ENCODE peak calls at places on chromosomes 16 and 17, in four cellular contexts. One of them, this sample, is unnamed.

GRCh38 chr16:49277766-49278566 is 3.7 kb downstream of the CBLN1 start:
- DNase-seq in keratinocyte: no peak
- DNase-seq in CD8-positive, alpha-beta T cell: no peak
- DNase-seq in RWPE2: no peak
- DNase-seq in this sample: no peak

GRCh38 chr17:55263565-55264272 is 1.0 kb upstream of the HLF start:
- DNase-seq in CD8-positive, alpha-beta T cell: no peak
- DNase-seq in RWPE2: no peak
- DNase-seq in keratinocyte: no peak
- DNase-seq in this sample: peak; percentile 66

GRCh38 chr16:685967-686366 is 1.8 kb upstream of the JMJD8 start:
- DNase-seq in CD8-positive, alpha-beta T cell: no peak
- DNase-seq in RWPE2: no peak
- DNase-seq in keratinocyte: no peak
- DNase-seq in this sample: no peak

GRCh38 chr16:63530974-63531373 is 1494.7 kb upstream of the CDH8 start:
- DNase-seq in RWPE2: no peak
- DNase-seq in keratinocyte: no peak
- DNase-seq in CD8-positive, alpha-beta T cell: no peak
- DNase-seq in this sample: peak; percentile 21

GRCh38 chr17:13550291-13550690 is 51.4 kb downstream of the HS3ST3A1 start:
- DNase-seq in keratinocyte: no peak
- DNase-seq in CD8-positive, alpha-beta T cell: no peak
- DNase-seq in RWPE2: no peak
- DNase-seq in this sample: no peak

GRCh38 chr16:69088684-69089083 is 16.8 kb upstream of the HAS3 start:
- DNase-seq in keratinocyte: no peak
- DNase-seq in CD8-positive, alpha-beta T cell: no peak
- DNase-seq in RWPE2: no peak
- DNase-seq in this sample: no peak

GRCh38 chr17:27878776-27879562 is 14.2 kb downstream of the LYRM9 start:
- DNase-seq in CD8-positive, alpha-beta T cell: peak; percentile 12
- DNase-seq in keratinocyte: no peak
- DNase-seq in RWPE2: no peak
- DNase-seq in this sample: no peak

GRCh38 chr16:73095885-73096341 is 48.0 kb upstream of the ZFHX3 start:
- DNase-seq in CD8-positive, alpha-beta T cell: no peak
- DNase-seq in RWPE2: no peak
- DNase-seq in keratinocyte: no peak
- DNase-seq in this sample: peak; percentile 50

GRCh38 chr17:9817086-9817485 is 4.8 kb downstream of the GSG1L2 start:
- DNase-seq in keratinocyte: no peak
- DNase-seq in RWPE2: no peak
- DNase-seq in CD8-positive, alpha-beta T cell: no peak
- DNase-seq in this sample: no peak

GRCh38 chr16:68843482-68844210 is at the start of gene TANGO6:
- DNase-seq in RWPE2: peak; percentile 84
- DNase-seq in keratinocyte: no peak
- DNase-seq in CD8-positive, alpha-beta T cell: peak; percentile 81
- DNase-seq in this sample: peak; percentile 90

GRCh38 chr16:50469121-50469743 is 79.0 kb upstream of the NKD1 start:
- DNase-seq in CD8-positive, alpha-beta T cell: no peak
- DNase-seq in keratinocyte: no peak
- DNase-seq in RWPE2: no peak
- DNase-seq in this sample: no peak

GRCh38 chr16:88930716-88931115 is 46.3 kb downstream of the CBFA2T3 start:
- DNase-seq in keratinocyte: no peak
- DNase-seq in RWPE2: no peak
- DNase-seq in CD8-positive, alpha-beta T cell: no peak
- DNase-seq in this sample: no peak

GRCh38 chr16:50313596-50314483 is 47.5 kb downstream of the ADCY7 start:
- DNase-seq in CD8-positive, alpha-beta T cell: no peak
- DNase-seq in keratinocyte: no peak
- DNase-seq in RWPE2: no peak
- DNase-seq in this sample: peak; percentile 91

GRCh38 chr16:14641877-14642276 is 9.1 kb downstream of the BFAR start:
- DNase-seq in RWPE2: no peak
- DNase-seq in keratinocyte: no peak
- DNase-seq in CD8-positive, alpha-beta T cell: no peak
- DNase-seq in this sample: no peak

GRCh38 chr16:17499223-17499902 is 28.6 kb upstream of the XYLT1 start:
- DNase-seq in RWPE2: no peak
- DNase-seq in keratinocyte: no peak
- DNase-seq in CD8-positive, alpha-beta T cell: no peak
- DNase-seq in this sample: no peak

GRCh38 chr17:5003214-5003867 is 5.6 kb downstream of the KIF1C start:
- DNase-seq in keratinocyte: no peak
- DNase-seq in RWPE2: no peak
- DNase-seq in CD8-positive, alpha-beta T cell: no peak
- DNase-seq in this sample: no peak

GRCh38 chr17:8076502-8077266 is 10.8 kb downstream of the ALOX12B start:
- DNase-seq in RWPE2: no peak
- DNase-seq in keratinocyte: no peak
- DNase-seq in CD8-positive, alpha-beta T cell: no peak
- DNase-seq in this sample: no peak

GRCh38 chr17:70168044-70168978 is 1.0 kb upstream of the KCNJ2 start:
- DNase-seq in CD8-positive, alpha-beta T cell: no peak
- DNase-seq in keratinocyte: no peak
- DNase-seq in RWPE2: no peak
- DNase-seq in this sample: peak; percentile 53

GRCh38 chr17:56499799-56500388 is 93.6 kb upstream of the NOG start:
- DNase-seq in CD8-positive, alpha-beta T cell: no peak
- DNase-seq in keratinocyte: peak; percentile 1
- DNase-seq in RWPE2: no peak
- DNase-seq in this sample: no peak

GRCh38 chr16:85551319-85551978 is 61.7 kb upstream of the GSE1 start:
- DNase-seq in CD8-positive, alpha-beta T cell: no peak
- DNase-seq in keratinocyte: no peak
- DNase-seq in RWPE2: no peak
- DNase-seq in this sample: no peak

GRCh38 chr17:12318614-12319266 is 298.1 kb downstream of the MAP2K4 start:
- DNase-seq in keratinocyte: no peak
- DNase-seq in RWPE2: no peak
- DNase-seq in CD8-positive, alpha-beta T cell: no peak
- DNase-seq in this sample: no peak

GRCh38 chr16:84065536-84066132 is 23.0 kb upstream of the SLC38A8 start:
- DNase-seq in CD8-positive, alpha-beta T cell: no peak
- DNase-seq in keratinocyte: no peak
- DNase-seq in RWPE2: no peak
- DNase-seq in this sample: no peak

GRCh38 chr16:69132424-69133252 is at the start of the genes CHTF8 and UTP4:
- DNase-seq in RWPE2: peak; percentile 89
- DNase-seq in CD8-positive, alpha-beta T cell: peak; percentile 69
- DNase-seq in keratinocyte: no peak
- DNase-seq in this sample: peak; percentile 95

GRCh38 chr16:24440296-24440695 is 99.1 kb upstream of the RBBP6 start:
- DNase-seq in keratinocyte: no peak
- DNase-seq in RWPE2: no peak
- DNase-seq in CD8-positive, alpha-beta T cell: no peak
- DNase-seq in this sample: no peak

GRCh38 chr17:42553161-42553818 is 567 bp downstream of the HSD17B1 start:
- DNase-seq in CD8-positive, alpha-beta T cell: no peak
- DNase-seq in keratinocyte: no peak
- DNase-seq in RWPE2: no peak
- DNase-seq in this sample: peak; percentile 67

GRCh38 chr16:49986351-49987124 is 38.5 kb upstream of the CNEP1R1 start:
- DNase-seq in RWPE2: no peak
- DNase-seq in keratinocyte: no peak
- DNase-seq in CD8-positive, alpha-beta T cell: no peak
- DNase-seq in this sample: no peak

GRCh38 chr17:64128787-64129514 is 993 bp downstream of the ERN1 start:
- DNase-seq in keratinocyte: no peak
- DNase-seq in CD8-positive, alpha-beta T cell: no peak
- DNase-seq in RWPE2: no peak
- DNase-seq in this sample: peak; percentile 63

GRCh38 chr17:64125937-64126336 is 4.0 kb downstream of the ERN1 start:
- DNase-seq in CD8-positive, alpha-beta T cell: no peak
- DNase-seq in keratinocyte: no peak
- DNase-seq in RWPE2: no peak
- DNase-seq in this sample: no peak

GRCh38 chr17:64129515-64129764 is 504 bp downstream of the ERN1 start:
- DNase-seq in RWPE2: no peak
- DNase-seq in keratinocyte: no peak
- DNase-seq in CD8-positive, alpha-beta T cell: no peak
- DNase-seq in this sample: no peak

GRCh38 chr17:64124609-64125008 is 5.3 kb downstream of the ERN1 start:
- DNase-seq in keratinocyte: no peak
- DNase-seq in CD8-positive, alpha-beta T cell: no peak
- DNase-seq in RWPE2: no peak
- DNase-seq in this sample: no peak

GRCh38 chr17:64126918-64127317 is 3.0 kb downstream of the ERN1 start:
- DNase-seq in RWPE2: no peak
- DNase-seq in keratinocyte: no peak
- DNase-seq in CD8-positive, alpha-beta T cell: no peak
- DNase-seq in this sample: no peak
- H3K4me1 ChIP-seq in RWPE2: peaks cover 27% of the 10 kb centered on the region
- H3K4me1 ChIP-seq in keratinocyte: peaks cover 36% of the 10 kb centered on the region
- H3K4me1 ChIP-seq in CD8-positive, alpha-beta T cell: peaks cover 23% of the 10 kb centered on the region
- H3K4me1 ChIP-seq in this sample: no peaks in the 10 kb centered on the region

GRCh38 chr17:48970224-48970623 is 1.8 kb upstream of the GIP start:
- DNase-seq in CD8-positive, alpha-beta T cell: no peak
- DNase-seq in keratinocyte: no peak
- DNase-seq in RWPE2: no peak
- DNase-seq in this sample: no peak
- H3K27ac ChIP-seq in CD8-positive, alpha-beta T cell: no peak overlapping the region
- H3K27ac ChIP-seq in keratinocyte: no peak overlapping the region
- H3K27ac ChIP-seq in RWPE2: no peak overlapping the region
- H3K27ac ChIP-seq in this sample: no peak overlapping the region

GRCh38 chr16:4868573-4868972 is 21.3 kb downstream of the UBN1 start:
- DNase-seq in RWPE2: no peak
- DNase-seq in keratinocyte: no peak
- DNase-seq in CD8-positive, alpha-beta T cell: no peak
- DNase-seq in this sample: no peak
- H3K4me1 ChIP-seq in RWPE2: no peaks in the 10 kb centered on the region
- H3K4me1 ChIP-seq in keratinocyte: peaks cover 14% of the 10 kb centered on the region
- H3K4me1 ChIP-seq in CD8-positive, alpha-beta T cell: no peaks in the 10 kb centered on the region
- H3K4me1 ChIP-seq in this sample: peaks cover 2% of the 10 kb centered on the region

GRCh38 chr17:77382356-77382911 is 241.7 kb downstream of the SEC14L1 start:
- DNase-seq in CD8-positive, alpha-beta T cell: no peak
- DNase-seq in keratinocyte: no peak
- DNase-seq in RWPE2: no peak
- DNase-seq in this sample: peak; percentile 63
- H3K27ac ChIP-seq in CD8-positive, alpha-beta T cell: peak overlapping the region; percentile 20
- H3K27ac ChIP-seq in keratinocyte: no peak overlapping the region
- H3K27ac ChIP-seq in RWPE2: peak overlapping the region; percentile 5
- H3K27ac ChIP-seq in this sample: no peak overlapping the region

GRCh38 chr17:36928450-36929125 is 8.7 kb upstream of the LHX1 start:
- DNase-seq in RWPE2: no peak
- DNase-seq in keratinocyte: no peak
- DNase-seq in CD8-positive, alpha-beta T cell: no peak
- DNase-seq in this sample: no peak

GRCh38 chr17:36932383-36933173 is 4.7 kb upstream of the LHX1 start:
- DNase-seq in RWPE2: no peak
- DNase-seq in CD8-positive, alpha-beta T cell: no peak
- DNase-seq in keratinocyte: no peak
- DNase-seq in this sample: no peak

GRCh38 chr17:36931697-36932382 is 5.4 kb upstream of the LHX1 start:
- DNase-seq in CD8-positive, alpha-beta T cell: no peak
- DNase-seq in keratinocyte: no peak
- DNase-seq in RWPE2: no peak
- DNase-seq in this sample: no peak

GRCh38 chr17:36931096-36931696 is 6.1 kb upstream of the LHX1 start:
- DNase-seq in keratinocyte: no peak
- DNase-seq in CD8-positive, alpha-beta T cell: no peak
- DNase-seq in RWPE2: no peak
- DNase-seq in this sample: no peak

GRCh38 chr17:36930501-36930900 is 6.8 kb upstream of the LHX1 start:
- DNase-seq in RWPE2: no peak
- DNase-seq in keratinocyte: no peak
- DNase-seq in CD8-positive, alpha-beta T cell: no peak
- DNase-seq in this sample: no peak
- H3K4me1 ChIP-seq in RWPE2: no peaks in the 10 kb centered on the region
- H3K4me1 ChIP-seq in keratinocyte: peaks cover 35% of the 10 kb centered on the region
- H3K4me1 ChIP-seq in CD8-positive, alpha-beta T cell: peaks cover 46% of the 10 kb centered on the region
- H3K4me1 ChIP-seq in this sample: peaks cover 10% of the 10 kb centered on the region

This sample was measured in right cardiac atrium.